ENCODE peak calls at places on chromosomes 1 and 21, in four cellular contexts. A, O, F and S are unnamed samples.

GRCh38 chr1:223219318-223219635 is 76.2 kb upstream of the TLR5 start:
- DNase-seq in A (no peak), F (no peak), O (no peak), S (no peak)

GRCh38 chr1:108643492-108644333 is 17.2 kb downstream of the HENMT1 start:
- DNase-seq in A (peak; percentile 63), F (peak; percentile 17), O (peak; percentile 78), S (peak; percentile 71)

GRCh38 chr1:30588311-30589073 is 134.9 kb downstream of the MATN1 start:
- DNase-seq in A (no peak), O (no peak), F (no peak), S (no peak)

GRCh38 chr1:94279048-94279447 is 41.7 kb upstream of the ARHGAP29 start:
- DNase-seq in F (no peak), O (peak; percentile 45), A (no peak), S (peak; percentile 47)

GRCh38 chr1:201362906-201363305 is 14.6 kb downstream of the TNNT2 start:
- DNase-seq in F (no peak), O (no peak), A (no peak), S (no peak)

GRCh38 chr21:45970674-45971486 is 10.7 kb upstream of the COL6A1 start:
- DNase-seq in A (peak; percentile 61), F (no peak), O (peak; percentile 44), S (peak; percentile 62)

GRCh38 chr21:38853421-38853919 is 47.7 kb downstream of the ETS2 start:
- DNase-seq in A (no peak), F (no peak), O (peak; percentile 96), S (peak; percentile 90)

GRCh38 chr1:53409233-53409632 is 50.0 kb upstream of the DMRTB1 start:
- DNase-seq in O (no peak), F (no peak), A (no peak), S (no peak)

GRCh38 chr1:181655756-181656155 is 172.4 kb downstream of the CACNA1E start:
- DNase-seq in A (no peak), F (no peak), O (peak; percentile 21), S (no peak)

GRCh38 chr1:145845144-145845513 is 301 bp upstream of the NUDT17 start:
- DNase-seq in F (no peak), O (no peak), A (no peak), S (no peak)

GRCh38 chr1:201288007-201288406 is 4.7 kb downstream of the PKP1 start:
- DNase-seq in F (no peak), A (no peak), O (no peak), S (no peak)

GRCh38 chr1:41868241-41868953 is 50.3 kb downstream of the HIVEP3 start:
- DNase-seq in F (no peak), A (peak; percentile 26), O (no peak), S (no peak)

GRCh38 chr1:178279287-178279686 is 185.4 kb downstream of the RASAL2 start:
- DNase-seq in A (no peak), F (no peak), O (no peak), S (no peak)

GRCh38 chr1:146032613-146033219 is 11.2 kb upstream of the HJV start:
- DNase-seq in A (peak; percentile 62), O (peak; percentile 47), F (no peak), S (peak; percentile 66)

GRCh38 chr1:229228522-229228921 is 42.4 kb upstream of the RAB4A start:
- DNase-seq in A (no peak), O (no peak), F (no peak), S (no peak)

GRCh38 chr1:229224308-229224707 is 46.6 kb upstream of the RAB4A start:
- DNase-seq in O (peak; percentile 48), F (no peak), A (no peak), S (peak; percentile 64)

GRCh38 chr1:229227298-229227919 is 43.5 kb upstream of the RAB4A start:
- DNase-seq in F (peak; percentile 72), A (peak; percentile 88), O (peak; percentile 61), S (peak; percentile 72)

GRCh38 chr1:229223498-229223897 is 47.4 kb upstream of the RAB4A start:
- DNase-seq in A (no peak), F (no peak), O (no peak), S (no peak)

DNA sequence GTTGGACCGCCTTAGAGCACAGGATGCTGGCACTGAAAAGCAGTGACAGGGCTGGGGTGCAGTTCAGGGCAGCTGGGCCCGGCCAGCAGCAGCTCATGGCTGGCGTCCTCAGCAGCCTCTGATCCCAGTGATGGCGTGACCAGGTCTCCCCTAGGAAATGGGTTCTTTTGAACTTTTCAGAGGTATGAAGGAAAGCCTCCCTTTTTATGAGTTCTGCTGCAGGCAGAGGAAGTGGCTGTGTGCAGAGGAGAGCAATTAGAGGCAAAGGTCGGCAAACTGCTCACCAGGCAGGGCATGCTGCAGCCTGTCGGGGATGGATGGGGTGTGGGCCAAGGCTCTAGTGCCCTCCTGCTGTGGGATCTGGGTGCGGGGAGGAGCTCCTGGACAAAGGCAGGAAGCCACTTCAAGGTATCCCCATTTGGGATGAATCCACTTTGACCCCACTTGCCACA is 45.6 kb upstream of the RAB4A start:
- DNase-seq in O (no peak), F (no peak), A (no peak), S (no peak)
- H2AK5ac ChIP-seq in O (no peak overlapping the region), F (peak overlapping the region; percentile 46), A (no peak overlapping the region), S (no peak overlapping the region)

GRCh38 chr1:151590961-151591360 is 20.9 kb upstream of the SNX27 start:
- DNase-seq in A (no peak), O (no peak), F (no peak), S (no peak)
- H3K4me3 ChIP-seq in A (no peak overlapping the region), O (no peak overlapping the region), F (no peak overlapping the region), S (no peak overlapping the region)

DNA sequence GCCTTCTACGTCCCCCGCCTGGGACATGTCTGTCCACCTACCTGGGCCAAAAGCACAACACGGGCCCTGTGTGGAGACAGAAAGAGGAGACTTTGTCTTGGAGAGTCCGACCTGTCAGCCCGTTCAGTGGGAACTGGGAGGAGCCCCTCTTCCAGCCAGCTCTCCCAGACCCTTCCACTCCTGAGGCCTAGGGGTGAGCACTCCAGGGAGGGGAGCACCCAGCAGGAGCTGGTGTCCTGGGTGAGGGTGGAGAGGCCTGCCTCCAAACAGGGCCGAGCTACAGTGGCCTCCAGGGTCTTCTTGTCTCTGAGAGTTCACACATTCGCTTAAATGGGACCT is 546 bp downstream of the SPOCD1 start:
- DNase-seq in F (no peak), O (no peak), A (no peak), S (no peak)
- H2AK5ac ChIP-seq in F (peak overlapping the region; percentile 92), O (no peak overlapping the region), A (peak overlapping the region; percentile 76), S (no peak overlapping the region)

GRCh38 chr1:156155760-156156495 is 2.5 kb downstream of the SEMA4A start:
- DNase-seq in A (no peak), F (no peak), O (no peak), S (peak; percentile 45)
- H3K4me3 ChIP-seq in A (no peak overlapping the region), F (no peak overlapping the region), O (no peak overlapping the region), S (no peak overlapping the region)